ENCODE peak calls at places on chromosomes 13 and 19, in nine cellular contexts. J is AG09309, U is PC-9, T is GM12865, L is IMR-90, A is cardiac fibroblast, R is DND-41, H is tibial nerve, N is H9. Y is an unnamed sample.

GRCh38 chr19:19485161-19485997 is 30.0 kb downstream of the TSSK6 start:
- DNase-seq in J (no peak), U (no peak), T (peak), L (peak), A (peak), R (no peak), H (no peak), N (no peak), Y (no peak)

GRCh38 chr19:35484637-35485036 is 5.6 kb downstream of the KRTDAP start:
- DNase-seq in J (no peak), U (no peak), T (peak), L (no peak), A (no peak), R (no peak), H (no peak), N (no peak), Y (peak)

GRCh38 chr19:7356899-7357627 is 8.3 kb downstream of the ARHGEF18 start:
- DNase-seq in J (no peak), U (no peak), T (no peak), L (no peak), A (no peak), R (no peak), H (no peak), N (no peak), Y (no peak)

GRCh38 chr19:39327990-39328705 is 7.5 kb upstream of the LRFN1 start:
- DNase-seq in J (peak), U (peak), T (peak), L (peak), A (peak), R (peak), H (peak), N (peak), Y (peak)

GRCh38 chr13:34156841-34157365 is 339.0 kb downstream of the RFC3 start:
- DNase-seq in J (peak), U (peak), T (peak), L (peak), A (peak), R (peak), H (peak), N (peak), Y (peak)

GRCh38 chr13:90105276-90105675 is 1242.2 kb upstream of the MIR17HG start:
- DNase-seq in J (no peak), U (peak), T (no peak), L (no peak), A (peak), R (no peak), H (no peak), N (no peak), Y (no peak)

GRCh38 chr19:58409010-58409790 is 751 bp downstream of the ZNF584 start:
- DNase-seq in J (no peak), U (no peak), T (peak), L (peak), A (peak), R (peak), H (no peak), N (peak), Y (peak)

GRCh38 chr19:50922316-50922853 is 11.2 kb upstream of the KLK4 start:
- DNase-seq in J (peak), U (peak), T (peak), L (peak), A (peak), R (peak), H (peak), N (peak), Y (peak)

GRCh38 chr19:29596885-29597525 is 9.1 kb upstream of the POP4 start:
- DNase-seq in J (no peak), U (no peak), T (no peak), L (peak), A (peak), R (no peak), H (no peak), N (no peak), Y (no peak)

GRCh38 chr13:98175823-98176222 is 1.2 kb downstream of the RNF113B start:
- DNase-seq in J (no peak), U (no peak), T (no peak), L (peak), A (no peak), R (no peak), H (no peak), N (no peak), Y (no peak)

GRCh38 chr19:45607071-45608029 is 5.3 kb upstream of the GPR4 start:
- DNase-seq in J (no peak), U (peak), T (peak), L (peak), A (peak), R (peak), H (peak), N (peak), Y (peak)

GRCh38 chr13:26202365-26202972 is 19.6 kb downstream of the RNF6 start:
- DNase-seq in J (peak), U (no peak), T (no peak), L (peak), A (peak), R (no peak), H (no peak), N (no peak), Y (no peak)

GRCh38 chr19:3034845-3035541 is 5.9 kb upstream of the TLE2 start:
- DNase-seq in J (no peak), U (no peak), T (peak), L (peak), A (peak), R (peak), H (no peak), N (no peak), Y (peak)

GRCh38 chr19:48997972-48998371 is 4.3 kb downstream of the RUVBL2 start:
- DNase-seq in J (no peak), U (no peak), T (peak), L (peak), A (peak), R (peak), H (no peak), N (peak), Y (peak)

GRCh38 chr19:46741447-46741846 is 4.4 kb upstream of the FKRP start:
- DNase-seq in J (no peak), U (no peak), T (no peak), L (no peak), A (no peak), R (no peak), H (no peak), N (no peak), Y (no peak)

GRCh38 chr19:35225951-35226350 is 2.6 kb downstream of the FAM187B start:
- DNase-seq in J (no peak), U (no peak), T (no peak), L (no peak), A (no peak), R (no peak), H (no peak), N (no peak), Y (no peak)

GRCh38 chr13:50676602-50677001 is 166.9 kb downstream of the DLEU7 start:
- DNase-seq in J (peak), U (peak), T (peak), L (peak), A (peak), R (no peak), H (no peak), N (no peak), Y (no peak)

GRCh38 chr19:38049105-38049649 is 142.2 kb downstream of the SIPA1L3 start:
- DNase-seq in J (no peak), U (no peak), T (peak), L (no peak), A (no peak), R (peak), H (no peak), N (no peak), Y (peak)

GRCh38 chr19:19642506-19643157 is 825 bp downstream of the GMIP start:
- DNase-seq in J (no peak), U (no peak), T (peak), L (no peak), A (no peak), R (peak), H (no peak), N (no peak), Y (peak)

GRCh38 chr13:30021611-30022010 is 171.2 kb upstream of the UBL3 start:
- DNase-seq in J (no peak), U (no peak), T (no peak), L (peak), A (no peak), R (no peak), H (no peak), N (no peak), Y (no peak)

GRCh38 chr19:50832666-50833065 is 708 bp downstream of the KLK15 start:
- DNase-seq in J (no peak), U (no peak), T (no peak), L (no peak), A (no peak), R (no peak), H (no peak), N (no peak), Y (no peak)

GRCh38 chr19:10454267-10454666 is 33.9 kb downstream of the PDE4A start:
- DNase-seq in J (no peak), U (no peak), T (no peak), L (peak), A (peak), R (peak), H (no peak), N (peak), Y (no peak)

GRCh38 chr13:25659091-25659502 is 287.3 kb downstream of the ATP8A2 start:
- DNase-seq in J (no peak), U (no peak), T (no peak), L (no peak), A (no peak), R (no peak), H (no peak), N (no peak), Y (no peak)

GRCh38 chr13:31174018-31174417 is 12.3 kb upstream of the HSPH1 start:
- DNase-seq in J (no peak), U (no peak), T (no peak), L (peak), A (peak), R (no peak), H (no peak), N (no peak), Y (no peak)

GRCh38 chr13:38803566-38803965 is 116.7 kb downstream of the FREM2 start:
- DNase-seq in J (no peak), U (no peak), T (no peak), L (no peak), A (no peak), R (no peak), H (no peak), N (no peak), Y (no peak)

GRCh38 chr19:49432141-49433073 is 7.2 kb downstream of the GFY start:
- DNase-seq in J (no peak), U (no peak), T (peak), L (no peak), A (no peak), R (no peak), H (no peak), N (peak), Y (peak)

GRCh38 chr13:44758595-44759221 is 182.6 kb upstream of the TSC22D1 start:
- DNase-seq in J (peak), U (peak), T (no peak), L (peak), A (peak), R (no peak), H (no peak), N (no peak), Y (peak)

GRCh38 chr19:29662604-29663404 is 2.5 kb upstream of the PLEKHF1 start:
- DNase-seq in J (peak), U (peak), T (no peak), L (peak), A (peak), R (no peak), H (no peak), N (no peak), Y (peak)

GRCh38 chr13:50677687-50678463 is 165.6 kb downstream of the DLEU7 start:
- DNase-seq in J (no peak), U (no peak), T (no peak), L (peak), A (peak), R (no peak), H (no peak), N (no peak), Y (no peak)

GRCh38 chr13:106261450-106261849 is 274.0 kb downstream of the EFNB2 start:
- DNase-seq in J (no peak), U (no peak), T (no peak), L (no peak), A (no peak), R (no peak), H (no peak), N (no peak), Y (no peak)
- TF ChIP-seq CTCF in J (no peak), U (no peak), T (no peak), L (no peak), A (no peak), R (no peak), H (no peak), N (no peak), Y (no peak)

DNA sequence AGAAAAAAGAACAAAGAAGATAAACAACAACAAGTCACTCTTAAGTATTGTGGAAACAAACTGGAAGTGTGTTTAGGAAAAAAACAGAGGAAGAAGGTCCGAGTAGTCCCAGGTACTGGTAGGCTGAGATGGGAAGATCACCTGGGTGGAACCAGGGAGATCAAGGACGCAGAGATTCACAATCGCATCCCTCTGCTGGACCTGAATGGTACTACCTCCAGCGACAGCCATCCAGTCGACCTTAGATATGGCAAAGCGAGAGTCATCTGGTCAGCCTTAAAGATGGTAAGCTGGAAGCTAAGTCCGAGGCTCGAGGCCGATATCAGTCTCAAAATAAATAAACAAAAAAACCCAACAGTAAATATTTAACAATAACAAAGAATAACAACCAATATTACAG is 44.9 kb upstream of the ZNF91 start:
- DNase-seq in J (no peak), U (no peak), T (no peak), L (no peak), A (no peak), R (no peak), H (no peak), N (peak), Y (peak)
- TF ChIP-seq CTCF in J (peak), U (no peak), T (no peak), L (peak), A (peak), R (peak), H (no peak), N (no peak), Y (no peak)

GRCh38 chr13:60091573-60091972 is 72.2 kb downstream of the DIAPH3 start:
- DNase-seq in J (no peak), U (no peak), T (no peak), L (no peak), A (no peak), R (no peak), H (no peak), N (no peak), Y (no peak)
- TF ChIP-seq CTCF in J (no peak), U (peak), T (no peak), L (no peak), A (peak), R (no peak), H (no peak), N (peak), Y (no peak)

GRCh38 chr19:787551-787950 is 9.7 kb upstream of the PTBP1 start:
- DNase-seq in J (no peak), U (no peak), T (no peak), L (no peak), A (no peak), R (no peak), H (no peak), N (no peak), Y (no peak)

GRCh38 chr19:791605-792360 is 5.5 kb upstream of the PTBP1 start:
- DNase-seq in J (no peak), U (no peak), T (no peak), L (no peak), A (peak), R (no peak), H (no peak), N (peak), Y (no peak)

GRCh38 chr19:789473-790052 is 7.7 kb upstream of the PTBP1 start:
- DNase-seq in J (no peak), U (no peak), T (no peak), L (no peak), A (peak), R (no peak), H (no peak), N (peak), Y (no peak)

GRCh38 chr19:790971-791604 is 6.2 kb upstream of the PTBP1 start:
- DNase-seq in J (no peak), U (no peak), T (no peak), L (no peak), A (no peak), R (no peak), H (no peak), N (no peak), Y (no peak)

GRCh38 chr19:788821-789472 is 8.3 kb upstream of the PTBP1 start:
- DNase-seq in J (no peak), U (no peak), T (no peak), L (no peak), A (no peak), R (no peak), H (no peak), N (peak), Y (no peak)
- TF ChIP-seq CTCF in J (no peak), U (no peak), T (no peak), L (no peak), A (no peak), R (no peak), H (no peak), N (no peak), Y (no peak)

GRCh38 chr19:42313096-42313839 is at the start of gene TMEM145:
- DNase-seq in J (no peak), U (no peak), T (peak), L (peak), A (peak), R (peak), H (no peak), N (peak), Y (peak)
- TF ChIP-seq CTCF in J (peak), U (no peak), T (peak), L (peak), A (no peak), R (peak), H (no peak), N (peak), Y (no peak)